ENCODE peak calls at places on chromosomes 1 and 21, in seven cellular contexts. One of them, this sample, is unnamed.

GRCh38 chr1:168443899-168444298 is 99.9 kb downstream of the XCL2 start:
- DNase-seq in hippocampal formation: no peak
- DNase-seq in GM12891: no peak
- DNase-seq in testis: no peak
- DNase-seq in GM12865: peak; percentile 22
- DNase-seq in T-cell: peak; percentile 14
- DNase-seq in HFFc6: no peak
- DNase-seq in this sample: no peak

GRCh38 chr21:27024316-27024715 is 57.4 kb upstream of the ADAMTS5 start:
- DNase-seq in hippocampal formation: no peak
- DNase-seq in GM12891: no peak
- DNase-seq in testis: no peak
- DNase-seq in GM12865: no peak
- DNase-seq in T-cell: no peak
- DNase-seq in HFFc6: peak; percentile 30
- DNase-seq in this sample: no peak

GRCh38 chr1:7430047-7430608 is 341.0 kb upstream of the VAMP3 start:
- DNase-seq in hippocampal formation: no peak
- DNase-seq in GM12891: no peak
- DNase-seq in testis: no peak
- DNase-seq in GM12865: no peak
- DNase-seq in T-cell: no peak
- DNase-seq in HFFc6: no peak
- DNase-seq in this sample: no peak

GRCh38 chr21:46297311-46298082 is 11.4 kb downstream of the YBEY start:
- DNase-seq in hippocampal formation: no peak
- DNase-seq in GM12891: no peak
- DNase-seq in testis: peak; percentile 32
- DNase-seq in GM12865: no peak
- DNase-seq in T-cell: no peak
- DNase-seq in HFFc6: no peak
- DNase-seq in this sample: no peak

GRCh38 chr21:43634618-43635017 is 24.7 kb downstream of the HSF2BP start:
- DNase-seq in hippocampal formation: no peak
- DNase-seq in GM12891: no peak
- DNase-seq in testis: no peak
- DNase-seq in GM12865: no peak
- DNase-seq in T-cell: no peak
- DNase-seq in HFFc6: peak; percentile 39
- DNase-seq in this sample: no peak

GRCh38 chr1:205237526-205238484 is 10.1 kb downstream of the TMCC2 start:
- DNase-seq in hippocampal formation: no peak
- DNase-seq in GM12891: no peak
- DNase-seq in testis: no peak
- DNase-seq in GM12865: peak; percentile 41
- DNase-seq in T-cell: no peak
- DNase-seq in HFFc6: no peak
- DNase-seq in this sample: peak; percentile 57

GRCh38 chr1:9920606-9921005 is 10.5 kb upstream of the CTNNBIP1 start:
- DNase-seq in hippocampal formation: no peak
- DNase-seq in GM12891: no peak
- DNase-seq in testis: no peak
- DNase-seq in GM12865: no peak
- DNase-seq in T-cell: no peak
- DNase-seq in HFFc6: no peak
- DNase-seq in this sample: no peak

GRCh38 chr21:26177187-26177586 is 6.6 kb upstream of the APP start:
- DNase-seq in hippocampal formation: no peak
- DNase-seq in GM12891: no peak
- DNase-seq in testis: peak; percentile 48
- DNase-seq in GM12865: no peak
- DNase-seq in T-cell: no peak
- DNase-seq in HFFc6: peak; percentile 46
- DNase-seq in this sample: no peak

GRCh38 chr1:33402234-33402633 is 28.7 kb downstream of the PHC2 start:
- DNase-seq in hippocampal formation: no peak
- DNase-seq in GM12891: no peak
- DNase-seq in testis: no peak
- DNase-seq in GM12865: no peak
- DNase-seq in T-cell: no peak
- DNase-seq in HFFc6: no peak
- DNase-seq in this sample: no peak

GRCh38 chr1:234963904-234964702 is 164.5 kb downstream of the TOMM20 start:
- DNase-seq in hippocampal formation: no peak
- DNase-seq in GM12891: no peak
- DNase-seq in testis: peak; percentile 14
- DNase-seq in GM12865: no peak
- DNase-seq in T-cell: no peak
- DNase-seq in HFFc6: no peak
- DNase-seq in this sample: no peak

GRCh38 chr1:179707406-179707805 is 35.7 kb upstream of the FAM163A start:
- DNase-seq in hippocampal formation: no peak
- DNase-seq in GM12891: no peak
- DNase-seq in testis: no peak
- DNase-seq in GM12865: no peak
- DNase-seq in T-cell: no peak
- DNase-seq in HFFc6: no peak
- DNase-seq in this sample: no peak

GRCh38 chr1:10788592-10789006 is 7.8 kb downstream of the CASZ1 start:
- DNase-seq in hippocampal formation: peak; percentile 69
- DNase-seq in GM12891: no peak
- DNase-seq in testis: no peak
- DNase-seq in GM12865: no peak
- DNase-seq in T-cell: no peak
- DNase-seq in HFFc6: no peak
- DNase-seq in this sample: no peak

GRCh38 chr1:155858805-155859233 is 548 bp upstream of the SYT11 start:
- DNase-seq in hippocampal formation: no peak
- DNase-seq in GM12891: no peak
- DNase-seq in testis: no peak
- DNase-seq in GM12865: peak; percentile 66
- DNase-seq in T-cell: no peak
- DNase-seq in HFFc6: peak; percentile 12
- DNase-seq in this sample: no peak

GRCh38 chr1:76433528-76433927 is 359.0 kb downstream of the ST6GALNAC3 start:
- DNase-seq in hippocampal formation: no peak
- DNase-seq in GM12891: no peak
- DNase-seq in testis: no peak
- DNase-seq in GM12865: no peak
- DNase-seq in T-cell: no peak
- DNase-seq in HFFc6: no peak
- DNase-seq in this sample: no peak

GRCh38 chr1:97094257-97094972 is 372.8 kb downstream of the PTBP2 start:
- DNase-seq in hippocampal formation: no peak
- DNase-seq in GM12891: no peak
- DNase-seq in testis: no peak
- DNase-seq in GM12865: no peak
- DNase-seq in T-cell: no peak
- DNase-seq in HFFc6: peak; percentile 91
- DNase-seq in this sample: no peak

GRCh38 chr1:70486676-70487470 is 75.8 kb downstream of the CTH start:
- DNase-seq in hippocampal formation: no peak
- DNase-seq in GM12891: no peak
- DNase-seq in testis: peak; percentile 60
- DNase-seq in GM12865: no peak
- DNase-seq in T-cell: no peak
- DNase-seq in HFFc6: peak; percentile 79
- DNase-seq in this sample: no peak

GRCh38 chr1:36864182-36865079 is 169.9 kb downstream of the GRIK3 start:
- DNase-seq in hippocampal formation: no peak
- DNase-seq in GM12891: peak; percentile 32
- DNase-seq in testis: peak; percentile 73
- DNase-seq in GM12865: peak; percentile 51
- DNase-seq in T-cell: no peak
- DNase-seq in HFFc6: no peak
- DNase-seq in this sample: no peak

GRCh38 chr1:229279242-229279641 is 8.3 kb downstream of the RAB4A start:
- DNase-seq in hippocampal formation: no peak
- DNase-seq in GM12891: no peak
- DNase-seq in testis: no peak
- DNase-seq in GM12865: no peak
- DNase-seq in T-cell: no peak
- DNase-seq in HFFc6: no peak
- DNase-seq in this sample: no peak

GRCh38 chr1:23567996-23568607 is 8.8 kb upstream of the ID3 start:
- DNase-seq in hippocampal formation: peak; percentile 63
- DNase-seq in GM12891: no peak
- DNase-seq in testis: no peak
- DNase-seq in GM12865: no peak
- DNase-seq in T-cell: no peak
- DNase-seq in HFFc6: no peak
- DNase-seq in this sample: no peak

GRCh38 chr1:214455971-214456867 is 95.2 kb downstream of the PTPN14 start:
- DNase-seq in hippocampal formation: no peak
- DNase-seq in GM12891: no peak
- DNase-seq in testis: no peak
- DNase-seq in GM12865: no peak
- DNase-seq in T-cell: no peak
- DNase-seq in HFFc6: peak; percentile 24
- DNase-seq in this sample: no peak

GRCh38 chr1:35809156-35810095 is 1.6 kb downstream of the AGO4 start:
- DNase-seq in hippocampal formation: no peak
- DNase-seq in GM12891: no peak
- DNase-seq in testis: no peak
- DNase-seq in GM12865: no peak
- DNase-seq in T-cell: no peak
- DNase-seq in HFFc6: no peak
- DNase-seq in this sample: no peak

GRCh38 chr1:59046134-59046533 is 250.8 kb upstream of the FGGY start:
- DNase-seq in hippocampal formation: no peak
- DNase-seq in GM12891: no peak
- DNase-seq in testis: no peak
- DNase-seq in GM12865: no peak
- DNase-seq in T-cell: no peak
- DNase-seq in HFFc6: peak; percentile 60
- DNase-seq in this sample: no peak

GRCh38 chr1:51642739-51643142 is 25.8 kb downstream of the OSBPL9 start:
- DNase-seq in hippocampal formation: no peak
- DNase-seq in GM12891: no peak
- DNase-seq in testis: peak; percentile 44
- DNase-seq in GM12865: no peak
- DNase-seq in T-cell: no peak
- DNase-seq in HFFc6: peak; percentile 93
- DNase-seq in this sample: no peak

GRCh38 chr1:74673351-74674111 is at the start of gene ERICH3:
- DNase-seq in hippocampal formation: peak; percentile 12
- DNase-seq in GM12891: no peak
- DNase-seq in testis: peak; percentile 19
- DNase-seq in GM12865: peak; percentile 3
- DNase-seq in T-cell: no peak
- DNase-seq in HFFc6: no peak
- DNase-seq in this sample: no peak

GRCh38 chr1:14957375-14957774 is 196.2 kb upstream of the TMEM51 start:
- DNase-seq in hippocampal formation: no peak
- DNase-seq in GM12891: no peak
- DNase-seq in testis: no peak
- DNase-seq in GM12865: no peak
- DNase-seq in T-cell: no peak
- DNase-seq in HFFc6: no peak
- DNase-seq in this sample: no peak

GRCh38 chr1:167431261-167431908 is 86.9 kb downstream of the CD247 start:
- DNase-seq in hippocampal formation: no peak
- DNase-seq in GM12891: no peak
- DNase-seq in testis: no peak
- DNase-seq in GM12865: peak; percentile 54
- DNase-seq in T-cell: no peak
- DNase-seq in HFFc6: no peak
- DNase-seq in this sample: no peak

GRCh38 chr1:211628446-211628845 is 47.0 kb downstream of the NEK2 start:
- DNase-seq in hippocampal formation: no peak
- DNase-seq in GM12891: no peak
- DNase-seq in testis: no peak
- DNase-seq in GM12865: no peak
- DNase-seq in T-cell: no peak
- DNase-seq in HFFc6: no peak
- DNase-seq in this sample: no peak

GRCh38 chr1:219492676-219493075 is 120.2 kb downstream of the ZC3H11B start:
- DNase-seq in hippocampal formation: no peak
- DNase-seq in GM12891: no peak
- DNase-seq in testis: no peak
- DNase-seq in GM12865: no peak
- DNase-seq in T-cell: no peak
- DNase-seq in HFFc6: no peak
- DNase-seq in this sample: no peak